ENCODE peak calls at places on chromosome 6, in ten cellular contexts. Y is hepatocyte, O is Caco-2, E is fibroblast of mammary gland, A is kidney, M is upper lobe of left lung, F is brain microvascular endothelial cell, W is cardiac muscle cell, G is tibial artery, L is AG04449. K is an unnamed sample.

GRCh38 chr6:33815854-33816253 is 12.1 kb upstream of the MLN start:
- DNase-seq in Y (no peak), O (peak), E (peak), A (peak), M (no peak), F (peak), W (peak), G (no peak), L (no peak), K (no peak)

GRCh38 chr6:162336359-162336758 is 391.2 kb downstream of the PRKN start:
- DNase-seq in Y (no peak), O (no peak), E (no peak), A (no peak), M (no peak), F (no peak), W (no peak), G (no peak), L (no peak), K (no peak)

GRCh38 chr6:42367353-42368011 is 84.2 kb downstream of the TRERF1 start:
- DNase-seq in Y (no peak), O (no peak), E (no peak), A (no peak), M (no peak), F (no peak), W (no peak), G (no peak), L (no peak), K (no peak)

GRCh38 chr6:57221936-57222683 is at the start of gene RAB23:
- DNase-seq in Y (peak), O (peak), E (peak), A (peak), M (peak), F (peak), W (peak), G (peak), L (no peak), K (peak)

GRCh38 chr6:159943101-159943632 is 25.7 kb upstream of the IGF2R start:
- DNase-seq in Y (peak), O (no peak), E (peak), A (peak), M (no peak), F (peak), W (no peak), G (peak), L (no peak), K (no peak)

GRCh38 chr6:163579880-163580295 is 165.4 kb downstream of the QKI start:
- DNase-seq in Y (no peak), O (no peak), E (peak), A (no peak), M (no peak), F (no peak), W (peak), G (no peak), L (no peak), K (no peak)

GRCh38 chr6:124255296-124255695 is 451.6 kb downstream of the NKAIN2 start:
- DNase-seq in Y (no peak), O (no peak), E (no peak), A (no peak), M (no peak), F (no peak), W (no peak), G (no peak), L (no peak), K (no peak)

GRCh38 chr6:87366428-87366827 is 21.8 kb downstream of the C6orf163 start:
- DNase-seq in Y (no peak), O (no peak), E (peak), A (no peak), M (no peak), F (no peak), W (no peak), G (no peak), L (no peak), K (no peak)

GRCh38 chr6:163554663-163555062 is 140.1 kb downstream of the QKI start:
- DNase-seq in Y (peak), O (peak), E (peak), A (peak), M (no peak), F (peak), W (peak), G (no peak), L (no peak), K (no peak)

GRCh38 chr6:56808871-56809359 is 146.0 kb upstream of the BEND6 start:
- DNase-seq in Y (peak), O (peak), E (peak), A (no peak), M (no peak), F (peak), W (peak), G (no peak), L (no peak), K (no peak)

GRCh38 chr6:131161987-131162386 is 26.7 kb downstream of the AKAP7 start:
- DNase-seq in Y (no peak), O (no peak), E (no peak), A (no peak), M (no peak), F (no peak), W (no peak), G (no peak), L (no peak), K (no peak)

GRCh38 chr6:42406296-42407280 is 45.1 kb downstream of the TRERF1 start:
- DNase-seq in Y (no peak), O (no peak), E (peak), A (no peak), M (no peak), F (peak), W (no peak), G (no peak), L (no peak), K (no peak)

GRCh38 chr6:118843685-118844390 is 50.1 kb upstream of the ASF1A start:
- DNase-seq in Y (no peak), O (no peak), E (peak), A (no peak), M (no peak), F (peak), W (no peak), G (no peak), L (no peak), K (no peak)

GRCh38 chr6:76843376-76843775 is 619.9 kb downstream of the HTR1B start:
- DNase-seq in Y (no peak), O (no peak), E (no peak), A (no peak), M (no peak), F (no peak), W (no peak), G (no peak), L (no peak), K (no peak)

GRCh38 chr6:166952567-166953464 is 3.5 kb downstream of the RNASET2 start:
- DNase-seq in Y (no peak), O (no peak), E (no peak), A (no peak), M (no peak), F (no peak), W (no peak), G (no peak), L (no peak), K (no peak)

GRCh38 chr6:17985934-17986655 is 1.3 kb downstream of the KIF13A start:
- DNase-seq in Y (no peak), O (no peak), E (no peak), A (no peak), M (no peak), F (no peak), W (no peak), G (no peak), L (no peak), K (no peak)

GRCh38 chr6:31615748-31616147 is 714 bp downstream of the AIF1 start:
- DNase-seq in Y (peak), O (no peak), E (no peak), A (no peak), M (no peak), F (no peak), W (no peak), G (no peak), L (no peak), K (no peak)

GRCh38 chr6:160457843-160458242 is 109.7 kb downstream of the SLC22A3 start:
- DNase-seq in Y (no peak), O (no peak), E (no peak), A (no peak), M (no peak), F (no peak), W (no peak), G (no peak), L (no peak), K (no peak)

GRCh38 chr6:141986457-141986856 is 146.3 kb upstream of the GJE1 start:
- DNase-seq in Y (no peak), O (no peak), E (no peak), A (no peak), M (no peak), F (no peak), W (no peak), G (no peak), L (no peak), K (no peak)

GRCh38 chr6:141988954-141989705 is 143.6 kb upstream of the GJE1 start:
- DNase-seq in Y (peak), O (peak), E (peak), A (no peak), M (no peak), F (peak), W (peak), G (no peak), L (no peak), K (no peak)

GRCh38 chr6:141990840-141991239 is 141.9 kb upstream of the GJE1 start:
- DNase-seq in Y (no peak), O (no peak), E (no peak), A (no peak), M (no peak), F (no peak), W (no peak), G (no peak), L (no peak), K (no peak)

GRCh38 chr6:141989706-141989959 is 143.1 kb upstream of the GJE1 start:
- DNase-seq in Y (no peak), O (no peak), E (no peak), A (no peak), M (no peak), F (no peak), W (no peak), G (no peak), L (no peak), K (no peak)

DNA sequence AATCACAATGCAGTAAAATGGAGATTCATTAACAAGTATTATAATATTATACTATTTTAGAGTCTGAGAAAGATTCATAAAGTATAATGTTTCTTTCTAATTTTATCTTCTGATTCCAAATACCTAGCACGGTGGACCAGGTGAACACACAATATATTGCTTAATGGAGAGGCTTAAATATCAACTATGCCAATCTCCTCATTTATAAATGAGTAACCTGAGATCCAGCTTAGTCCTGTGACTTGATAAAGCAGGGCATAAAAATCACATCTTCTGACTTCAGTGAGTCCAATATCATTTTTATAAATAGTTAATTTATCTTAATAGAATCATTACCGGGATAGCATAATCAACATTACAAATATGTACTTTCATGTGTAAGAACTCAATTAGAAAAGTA is 144.4 kb upstream of the GJE1 start:
- DNase-seq in Y (no peak), O (no peak), E (no peak), A (no peak), M (no peak), F (no peak), W (no peak), G (no peak), L (no peak), K (no peak)
- TF ChIP-seq CTCF in Y (no peak), O (no peak), E (no peak), A (no peak), M (no peak), F (no peak), W (no peak), G (no peak), L (no peak), K (no peak)

DNA sequence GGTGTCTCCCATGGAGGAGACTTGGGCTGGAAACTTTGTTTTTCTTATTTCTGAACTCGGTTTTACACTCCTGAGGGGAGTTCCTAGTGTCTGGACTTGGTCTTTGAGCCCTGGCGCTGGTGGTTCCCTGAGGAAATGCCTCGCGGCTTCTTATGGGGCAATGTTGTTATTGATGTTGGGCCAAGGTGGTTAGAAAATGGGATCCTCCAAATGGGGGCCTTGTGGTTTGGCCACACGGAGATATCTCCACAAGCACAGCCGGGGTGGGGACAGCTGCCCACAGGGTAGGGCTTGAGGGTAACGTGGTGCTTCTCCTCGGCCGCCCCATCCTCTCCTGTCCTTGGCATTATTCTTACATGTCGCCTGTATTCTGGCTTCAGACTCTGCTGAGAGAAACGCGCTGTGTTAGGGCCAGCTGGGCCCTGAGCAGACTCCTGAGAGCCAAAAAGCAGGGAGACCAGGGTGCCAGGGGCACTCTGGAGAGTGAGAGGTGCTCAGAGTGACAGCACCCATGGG is 137.0 kb downstream of the FOXO3 start:
- DNase-seq in Y (no peak), O (no peak), E (no peak), A (no peak), M (no peak), F (no peak), W (no peak), G (peak), L (no peak), K (no peak)
- TF ChIP-seq CTCF in Y (no peak), O (no peak), E (no peak), A (no peak), M (no peak), F (no peak), W (no peak), G (no peak), L (no peak), K (no peak)

DNA sequence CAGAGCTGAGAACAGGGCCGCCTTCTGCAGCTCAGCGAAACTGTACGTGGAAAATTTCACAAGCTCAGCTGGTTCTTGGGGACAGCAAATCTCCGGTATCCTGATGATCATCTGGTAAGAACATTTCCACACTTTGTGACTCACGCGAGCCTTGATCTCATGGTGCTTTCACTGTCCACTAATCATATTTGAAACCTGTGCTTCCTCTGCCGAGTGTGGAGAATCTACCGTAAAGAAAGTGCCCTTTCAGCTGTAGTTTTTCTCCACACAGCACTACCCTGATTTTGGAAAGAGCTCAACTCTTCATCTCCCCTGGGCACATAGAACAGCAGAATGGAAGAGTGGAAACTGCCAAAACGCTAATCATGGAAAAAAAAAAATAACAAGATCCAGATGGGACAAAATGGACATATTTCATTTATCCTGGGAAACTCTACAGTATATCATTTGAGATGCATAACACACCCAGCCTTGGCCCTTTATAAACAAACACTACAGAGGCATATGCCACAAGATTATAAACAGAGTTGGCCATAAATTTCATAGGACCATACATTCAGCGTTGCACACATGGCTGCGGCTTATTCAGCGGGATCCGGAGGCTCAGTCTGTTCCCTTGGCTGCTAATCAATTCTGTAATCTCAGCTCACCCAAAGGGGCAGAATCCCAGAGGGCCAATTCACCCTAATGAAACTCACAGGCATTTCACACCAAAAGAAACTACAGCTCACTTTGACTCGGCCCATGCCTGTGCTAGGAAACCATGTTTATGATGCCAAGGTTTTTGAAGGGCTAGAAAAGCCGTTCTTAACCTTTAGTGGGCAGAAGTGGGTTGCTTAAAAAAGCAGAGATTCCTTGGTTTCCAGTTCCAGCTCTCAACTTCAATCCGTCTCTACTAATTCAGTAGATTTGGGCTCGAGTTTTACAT is 434.6 kb downstream of the HDGFL1 start:
- DNase-seq in Y (peak), O (no peak), E (peak), A (no peak), M (no peak), F (peak), W (no peak), G (peak), L (peak), K (no peak)
- TF ChIP-seq CTCF in Y (peak), O (no peak), E (peak), A (no peak), M (no peak), F (no peak), W (no peak), G (no peak), L (no peak), K (no peak)

GRCh38 chr6:111162504-111162903 is 75.2 kb downstream of the SLC16A10 start:
- DNase-seq in Y (no peak), O (peak), E (no peak), A (no peak), M (no peak), F (no peak), W (no peak), G (no peak), L (no peak), K (no peak)
- TF ChIP-seq CTCF in Y (no peak), O (no peak), E (no peak), A (no peak), M (no peak), F (no peak), W (no peak), G (no peak), L (no peak), K (no peak)

DNA sequence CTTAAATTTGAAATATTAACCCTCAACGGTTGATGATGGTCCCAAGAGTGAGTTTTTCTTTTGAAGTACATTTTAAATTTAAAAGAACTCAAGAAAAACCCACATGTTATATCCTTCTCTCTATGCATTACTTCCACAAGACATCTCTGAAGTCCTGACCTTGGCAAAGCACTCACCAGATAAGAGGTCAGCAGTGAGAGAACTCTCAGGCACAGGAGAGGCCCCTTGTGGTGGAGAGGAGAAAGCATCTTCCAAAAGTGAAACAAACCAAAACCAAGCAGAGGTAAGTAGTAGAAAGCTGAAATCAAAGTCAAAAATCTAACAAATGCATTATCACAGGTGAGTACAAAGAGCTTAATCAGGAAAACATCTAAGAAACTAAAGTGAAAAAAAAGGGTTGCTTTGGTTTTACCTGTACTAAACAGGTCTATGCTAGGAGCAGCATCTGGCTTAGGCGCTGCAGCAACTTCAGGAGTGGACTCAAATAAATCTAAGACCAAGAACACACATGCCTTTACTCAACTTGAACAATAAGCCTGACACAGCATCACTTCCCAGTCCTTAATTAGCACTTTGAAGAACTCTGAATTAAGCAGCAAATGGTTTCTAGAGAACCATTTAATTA is 80.5 kb downstream of the PRSS35 start:
- DNase-seq in Y (peak), O (peak), E (peak), A (no peak), M (no peak), F (peak), W (peak), G (no peak), L (no peak), K (no peak)
- TF ChIP-seq CTCF in Y (peak), O (peak), E (peak), A (peak), M (peak), F (peak), W (peak), G (no peak), L (peak), K (no peak)

GRCh38 chr6:125745281-125746018 is 4.0 kb upstream of the HEY2 start:
- DNase-seq in Y (no peak), O (no peak), E (no peak), A (no peak), M (no peak), F (no peak), W (peak), G (no peak), L (no peak), K (no peak)

GRCh38 chr6:125748534-125749111 is 809 bp upstream of the HEY2 start:
- DNase-seq in Y (no peak), O (peak), E (peak), A (no peak), M (no peak), F (peak), W (peak), G (no peak), L (no peak), K (no peak)

GRCh38 chr6:125747589-125748533 is 1.6 kb upstream of the HEY2 start:
- DNase-seq in Y (peak), O (peak), E (no peak), A (peak), M (peak), F (no peak), W (peak), G (peak), L (no peak), K (peak)

GRCh38 chr6:125746019-125746414 is 3.4 kb upstream of the HEY2 start:
- DNase-seq in Y (no peak), O (no peak), E (no peak), A (no peak), M (no peak), F (no peak), W (no peak), G (no peak), L (no peak), K (no peak)

DNA sequence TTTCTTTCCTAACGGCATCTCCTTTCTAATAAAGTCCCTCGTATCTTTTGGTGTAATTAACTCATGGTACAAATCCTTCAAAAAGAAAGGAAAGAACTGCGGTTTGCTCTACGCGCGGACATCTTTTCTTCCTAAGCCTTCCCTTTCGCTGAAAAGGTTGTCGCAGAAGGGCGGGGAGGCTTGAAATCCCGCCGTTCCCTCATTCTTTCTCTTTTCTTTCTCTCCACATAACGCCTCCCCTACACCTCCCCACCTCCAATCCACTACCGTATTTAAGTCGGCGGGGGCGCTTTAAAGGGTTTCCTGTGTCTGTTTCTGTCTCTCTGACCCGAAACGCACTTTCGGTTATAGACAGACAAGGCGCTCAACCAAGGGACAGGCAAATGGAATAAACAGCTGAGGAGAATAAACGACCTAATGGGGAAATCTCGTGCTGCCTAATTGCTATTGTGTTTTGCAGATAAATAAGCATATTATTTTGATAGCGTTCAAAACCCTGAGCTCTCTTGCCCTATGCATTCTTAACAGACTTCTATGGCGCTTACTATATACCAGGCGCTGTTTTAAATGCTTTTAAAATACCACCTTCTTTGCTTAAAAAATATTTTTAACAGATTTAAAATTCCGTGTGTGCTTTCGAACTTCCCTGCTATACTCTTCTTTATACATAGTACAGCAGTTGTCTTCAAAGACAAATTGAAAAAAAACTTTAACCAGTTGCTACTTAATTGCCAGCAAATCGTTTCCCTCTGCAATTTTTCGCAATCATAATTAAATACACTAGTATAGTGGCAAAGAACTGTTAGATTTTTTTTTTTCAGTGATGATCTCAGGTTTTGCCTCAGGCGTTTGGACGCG is 2.5 kb upstream of the HEY2 start:
- DNase-seq in Y (peak), O (peak), E (peak), A (no peak), M (no peak), F (peak), W (peak), G (peak), L (no peak), K (no peak)
- TF ChIP-seq CTCF in Y (peak), O (no peak), E (no peak), A (peak), M (no peak), F (peak), W (no peak), G (peak), L (no peak), K (no peak)

GRCh38 chr6:80336906-80337305 is 230.4 kb downstream of the BCKDHB start:
- DNase-seq in Y (no peak), O (no peak), E (peak), A (no peak), M (no peak), F (no peak), W (no peak), G (no peak), L (no peak), K (no peak)
- TF ChIP-seq CTCF in Y (no peak), O (no peak), E (no peak), A (no peak), M (no peak), F (no peak), W (no peak), G (no peak), L (no peak), K (no peak)